ENCODE peak calls at places on chromosomes 13 and 19, in ten cellular contexts. O is heart right ventricle; T is astrocyte; K is tibial artery; B is CD8-positive, alpha-beta T cell; E is uterus; D is heart left ventricle; C is mucosa of descending colon; U is PC-9; I is hepatocyte. J is an unnamed sample.
A peak's percentile ranks its signal among the peaks of the same experiment; 100 is the strongest.

GRCh38 chr19:4061178-4061682 is 5.5 kb downstream of the ZBTB7A start:
- DNase-seq in T (no peak), D (peak; percentile 84), K (peak; percentile 96), E (peak; percentile 84), C (peak; percentile 97), B (peak; percentile 29), O (peak; percentile 83), I (peak; percentile 85), U (peak; percentile 79), J (peak; percentile 68)

GRCh38 chr13:37148501-37148900 is 43.0 kb upstream of the CSNK1A1L start:
- DNase-seq in E (no peak), B (no peak), T (peak; percentile 64), I (no peak), K (no peak), C (no peak), U (no peak), D (no peak), O (no peak), J (no peak)

GRCh38 chr13:51646041-51646670 is 61.9 kb downstream of the WDFY2 start:
- DNase-seq in U (no peak), O (no peak), D (no peak), B (no peak), C (no peak), T (no peak), K (no peak), I (no peak), E (no peak), J (no peak)

GRCh38 chr19:17946965-17947784 is 14.4 kb downstream of the CCDC124 start:
- DNase-seq in I (no peak), O (no peak), B (no peak), C (no peak), E (no peak), K (no peak), D (no peak), T (no peak), U (no peak), J (no peak)

GRCh38 chr13:110329798-110330461 is 22.8 kb downstream of the COL4A2 start:
- DNase-seq in D (peak; percentile 22), I (no peak), U (no peak), T (peak; percentile 91), E (no peak), C (no peak), O (no peak), B (no peak), K (peak; percentile 71), J (no peak)

GRCh38 chr19:37353968-37354367 is 16.9 kb upstream of the ZNF527 start:
- DNase-seq in T (no peak), U (no peak), I (no peak), O (no peak), D (no peak), K (no peak), B (no peak), E (no peak), C (no peak), J (no peak)

GRCh38 chr13:50909605-50910482 is at the start of gene RNASEH2B:
- DNase-seq in E (peak; percentile 69), U (peak; percentile 71), C (peak; percentile 84), K (peak; percentile 77), B (peak; percentile 66), D (peak; percentile 75), O (peak; percentile 78), I (peak; percentile 79), T (peak; percentile 52), J (peak; percentile 45)

GRCh38 chr13:21657538-21657937 is 13.3 kb upstream of the FGF9 start:
- DNase-seq in I (no peak), K (no peak), C (no peak), B (no peak), E (no peak), O (no peak), U (no peak), T (peak; percentile 52), D (no peak), J (no peak)

GRCh38 chr19:47723573-47723923 is 10.3 kb downstream of the EHD2 start:
- DNase-seq in T (peak; percentile 92), K (peak; percentile 92), U (peak; percentile 58), B (no peak), I (peak; percentile 79), D (peak; percentile 80), O (peak; percentile 54), C (no peak), E (peak; percentile 74), J (peak; percentile 65)

GRCh38 chr19:53536223-53536543 is 1.8 kb upstream of the ZNF331 start:
- DNase-seq in E (no peak), U (no peak), D (no peak), O (no peak), I (no peak), K (no peak), C (no peak), T (no peak), B (no peak), J (no peak)

GRCh38 chr19:11033763-11034162 is 55.5 kb upstream of the LDLR start:
- DNase-seq in D (no peak), K (no peak), U (no peak), E (no peak), I (no peak), C (no peak), O (no peak), B (no peak), T (no peak), J (no peak)

GRCh38 chr13:113837554-113838355 is 26.1 kb downstream of the GAS6 start:
- DNase-seq in I (peak; percentile 93), O (peak; percentile 94), D (peak; percentile 98), K (peak; percentile 99), C (peak; percentile 81), B (no peak), U (peak; percentile 90), E (peak; percentile 98), T (peak; percentile 98), J (peak; percentile 96)

GRCh38 chr13:113838711-113839201 is 25.1 kb downstream of the GAS6 start:
- DNase-seq in U (no peak), I (no peak), O (peak; percentile 24), B (no peak), K (no peak), E (no peak), D (no peak), C (no peak), T (no peak), J (no peak)

GRCh38 chr13:113835461-113836274 is 28.2 kb downstream of the GAS6 start:
- DNase-seq in D (no peak), I (peak; percentile 45), E (no peak), T (peak; percentile 55), O (peak; percentile 8), C (no peak), U (no peak), B (no peak), K (no peak), J (no peak)

GRCh38 chr13:113834496-113835200 is 29.2 kb downstream of the GAS6 start:
- DNase-seq in I (no peak), K (no peak), C (no peak), T (no peak), D (no peak), E (no peak), U (no peak), B (no peak), O (peak; percentile 14), J (no peak)

GRCh38 chr13:113836917-113837553 is 26.8 kb downstream of the GAS6 start:
- DNase-seq in T (peak; percentile 87), K (peak; percentile 84), C (no peak), D (peak; percentile 85), E (peak; percentile 79), B (no peak), I (peak; percentile 64), O (peak; percentile 64), U (peak; percentile 77), J (peak; percentile 89)
- H3K4me3 ChIP-seq in T (no peak overlapping the region), K (no peak overlapping the region), C (no peak overlapping the region), D (no peak overlapping the region), E (no peak overlapping the region), B (no peak overlapping the region), I (no peak overlapping the region), O (no peak overlapping the region), U (no peak overlapping the region), J (no peak overlapping the region)

GRCh38 chr13:30654430-30654829 is 36.7 kb downstream of the USPL1 start:
- DNase-seq in K (no peak), B (no peak), C (no peak), T (no peak), U (no peak), E (no peak), D (no peak), I (no peak), O (no peak), J (no peak)
- H3K4me1 ChIP-seq in K (no peaks in the 10 kb centered on the region), B (peaks cover 11% of the 10 kb centered on the region), C (no peaks in the 10 kb centered on the region), T (no peaks in the 10 kb centered on the region), U (no peaks in the 10 kb centered on the region), E (no peaks in the 10 kb centered on the region), D (no peaks in the 10 kb centered on the region), I (no peaks in the 10 kb centered on the region), O (no peaks in the 10 kb centered on the region), J (peaks cover 4% of the 10 kb centered on the region)

DNA sequence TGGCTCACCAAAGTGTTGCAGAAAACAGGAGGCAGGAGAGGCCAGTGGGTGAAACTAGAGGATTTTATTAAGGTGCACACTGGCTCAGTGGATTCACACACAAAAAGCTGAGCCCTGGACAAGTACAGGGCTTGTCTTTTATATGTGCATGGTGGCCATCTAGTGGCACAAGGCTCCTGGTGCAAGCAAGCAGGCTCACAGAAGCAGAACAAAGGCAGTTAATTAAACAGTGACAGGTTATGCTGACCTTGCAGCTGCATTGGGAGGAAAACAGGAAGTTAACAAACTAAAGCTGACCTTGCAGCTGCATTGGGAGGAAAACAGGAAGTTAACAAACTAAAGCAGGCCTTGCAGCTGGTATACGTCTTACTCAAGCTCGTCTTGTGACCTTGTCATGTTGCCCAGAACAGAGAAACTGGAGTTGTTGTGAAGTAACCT is 65.3 kb upstream of the ZNF681 start:
- DNase-seq in O (no peak), B (no peak), U (no peak), D (no peak), C (peak; percentile 48), T (no peak), E (no peak), I (no peak), K (no peak), J (no peak)
- TF ChIP-seq CTCF in O (no peak), B (no peak), U (peak; percentile 34), D (no peak), C (peak; percentile 20), T (no peak), E (no peak), I (peak; percentile 9), K (no peak), J (no peak)

DNA sequence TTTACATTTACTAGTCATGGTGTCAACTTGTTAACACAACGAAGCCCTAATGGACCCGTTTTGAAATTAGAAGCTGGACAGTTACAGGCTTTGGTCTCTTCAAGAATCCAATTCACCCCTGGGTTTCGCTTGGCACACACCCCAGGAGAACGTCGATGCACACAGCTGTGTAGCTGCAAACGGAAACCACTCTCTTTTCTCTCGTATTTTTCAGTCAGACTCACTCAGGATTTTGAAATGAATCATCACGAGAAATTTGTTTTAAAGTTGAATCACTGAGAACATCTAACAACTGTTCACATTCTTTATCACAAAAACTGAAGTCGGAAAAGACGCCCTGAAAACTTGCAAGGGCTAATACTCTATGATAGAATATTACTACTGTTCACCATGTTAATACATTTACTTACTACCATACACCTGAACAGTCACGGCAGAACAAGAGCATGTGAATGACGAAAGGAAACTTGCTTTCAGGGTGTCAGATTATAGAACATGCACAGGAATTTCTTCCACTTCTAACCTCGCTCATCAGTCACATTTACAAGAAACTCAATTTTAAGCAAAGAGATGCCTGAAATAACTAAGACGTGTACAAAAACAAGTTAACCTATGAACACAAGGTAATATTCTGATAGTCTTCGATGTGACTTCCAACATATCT is 4.7 kb downstream of the PNMA8A start:
- DNase-seq in C (no peak), I (no peak), E (peak; percentile 71), O (peak; percentile 33), T (peak; percentile 88), B (no peak), D (peak; percentile 75), K (peak; percentile 69), U (no peak), J (no peak)
- H3K4me3 ChIP-seq in C (no peak overlapping the region), I (no peak overlapping the region), E (no peak overlapping the region), O (no peak overlapping the region), T (no peak overlapping the region), B (no peak overlapping the region), D (no peak overlapping the region), K (peak overlapping the region; percentile 3), U (no peak overlapping the region), J (no peak overlapping the region)